ENCODE peak calls at places on chromosomes 3 and 15, in eight cellular contexts. J is heart right ventricle, D is heart left ventricle, L is fibroblast of pulmonary artery, P is kidney epithelial cell, Q is fibroblast of the aortic adventitia, O is K562, F is HFFc6. U is an unnamed sample.

GRCh38 chr15:68797589-68798377 is 22.9 kb downstream of the ANP32A start:
- DNase-seq in D (peak), O (peak), L (peak), P (no peak), J (peak), Q (no peak), F (no peak), U (no peak)

GRCh38 chr15:52295421-52295991 is at the start of gene MYO5C:
- DNase-seq in D (peak), F (no peak), O (no peak), P (no peak), Q (no peak), J (peak), L (peak), U (no peak)

GRCh38 chr3:193816656-193817311 is 223.8 kb downstream of the OPA1 start:
- DNase-seq in Q (peak), J (peak), L (peak), O (peak), F (no peak), D (peak), P (no peak), U (no peak)

GRCh38 chr3:78894787-78895186 is 873.0 kb downstream of the ROBO1 start:
- DNase-seq in Q (no peak), F (no peak), P (no peak), L (no peak), J (no peak), D (no peak), O (no peak), U (no peak)

GRCh38 chr3:107956991-107957467 is 133.8 kb downstream of the CD47 start:
- DNase-seq in D (peak), L (peak), O (no peak), P (no peak), Q (peak), F (no peak), J (peak), U (no peak)

GRCh38 chr15:36332301-36332700 is 247.1 kb upstream of the CDIN1 start:
- DNase-seq in Q (peak), J (no peak), P (no peak), O (no peak), L (peak), D (no peak), F (peak), U (no peak)

GRCh38 chr3:20546636-20547035 is 360.6 kb upstream of the SGO1 start:
- DNase-seq in J (no peak), L (peak), Q (peak), F (peak), P (no peak), O (no peak), D (no peak), U (no peak)

GRCh38 chr15:60538129-60538528 is 59.2 kb upstream of the ICE2 start:
- DNase-seq in F (no peak), P (no peak), J (no peak), Q (no peak), L (no peak), O (no peak), D (no peak), U (no peak)

GRCh38 chr3:104990758-104991157 is 376.0 kb upstream of the ALCAM start:
- DNase-seq in Q (no peak), J (no peak), O (no peak), P (no peak), F (no peak), D (no peak), L (no peak), U (no peak)

GRCh38 chr15:41020829-41021228 is 67.6 kb downstream of the CHAC1 start:
- DNase-seq in Q (no peak), P (no peak), L (no peak), J (no peak), O (no peak), D (no peak), F (no peak), U (no peak)

GRCh38 chr15:41019174-41019573 is 65.9 kb downstream of the CHAC1 start:
- DNase-seq in P (no peak), F (no peak), D (no peak), J (no peak), O (no peak), Q (no peak), L (no peak), U (no peak)

GRCh38 chr15:41017051-41017735 is 63.9 kb downstream of the CHAC1 start:
- DNase-seq in O (no peak), P (no peak), F (no peak), D (no peak), L (peak), J (no peak), Q (no peak), U (no peak)

GRCh38 chr15:41020311-41020710 is 67.0 kb downstream of the CHAC1 start:
- DNase-seq in J (no peak), Q (no peak), D (no peak), F (no peak), O (no peak), P (no peak), L (no peak), U (no peak)

GRCh38 chr15:41018534-41018933 is 65.3 kb downstream of the CHAC1 start:
- DNase-seq in D (no peak), Q (peak), F (no peak), L (peak), O (no peak), J (no peak), P (no peak), U (no peak)
- TF ChIP-seq CTCF in D (peak), Q (peak), F (no peak), L (peak), O (no peak), J (peak), P (no peak), U (no peak)

GRCh38 chr3:48151058-48151806 is 37.0 kb downstream of the CDC25A start:
- DNase-seq in O (peak), D (peak), F (peak), L (peak), Q (peak), J (peak), P (no peak), U (peak)

GRCh38 chr3:48155122-48155521 is 33.1 kb downstream of the CDC25A start:
- DNase-seq in J (no peak), D (no peak), P (peak), O (no peak), L (peak), F (peak), Q (peak), U (no peak)

GRCh38 chr3:48157215-48157840 is 30.9 kb downstream of the CDC25A start:
- DNase-seq in O (no peak), L (peak), F (peak), D (no peak), J (no peak), P (no peak), Q (peak), U (no peak)

DNA sequence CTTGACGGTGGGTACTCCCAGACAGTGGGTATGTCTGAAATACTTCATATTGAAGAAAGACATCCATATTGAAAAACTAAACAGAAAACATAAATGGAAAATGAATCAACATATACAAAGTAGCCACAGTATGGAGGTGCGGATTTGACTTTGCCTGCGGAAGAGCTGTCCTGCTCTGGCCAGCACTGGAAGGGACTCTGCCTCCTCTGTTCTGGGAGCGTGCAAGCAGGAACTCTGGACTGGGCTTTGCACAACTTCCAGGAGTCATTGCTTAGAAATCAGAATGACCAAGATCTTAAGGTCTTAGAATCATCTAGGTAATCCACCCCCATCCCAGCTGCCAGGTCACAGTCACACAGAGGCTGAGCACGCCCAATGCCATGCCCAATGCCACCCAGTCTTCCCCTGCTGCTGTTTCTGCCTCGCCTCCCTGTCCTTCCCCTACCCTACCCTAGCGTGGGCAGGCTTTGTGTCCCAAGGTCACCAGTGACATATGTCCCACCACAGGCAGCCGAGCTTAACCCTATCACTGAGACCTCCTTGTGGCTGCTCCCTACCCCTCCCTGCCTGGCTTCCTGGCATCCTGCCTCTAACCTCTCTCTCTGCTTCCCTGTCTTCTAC is 36.3 kb downstream of the CDC25A start:
- DNase-seq in P (no peak), L (no peak), F (no peak), O (no peak), D (no peak), Q (no peak), J (peak), U (no peak)
- TF ChIP-seq CTCF in P (no peak), L (no peak), F (peak), O (no peak), D (no peak), Q (no peak), J (no peak), U (no peak)

GRCh38 chr3:13655074-13655913 is 106.4 kb downstream of the FBLN2 start:
- DNase-seq in O (peak), L (peak), J (peak), P (no peak), F (no peak), D (peak), Q (no peak), U (no peak)
- TF ChIP-seq CTCF in O (peak), L (no peak), J (peak), P (no peak), F (peak), D (peak), Q (peak), U (no peak)

DNA sequence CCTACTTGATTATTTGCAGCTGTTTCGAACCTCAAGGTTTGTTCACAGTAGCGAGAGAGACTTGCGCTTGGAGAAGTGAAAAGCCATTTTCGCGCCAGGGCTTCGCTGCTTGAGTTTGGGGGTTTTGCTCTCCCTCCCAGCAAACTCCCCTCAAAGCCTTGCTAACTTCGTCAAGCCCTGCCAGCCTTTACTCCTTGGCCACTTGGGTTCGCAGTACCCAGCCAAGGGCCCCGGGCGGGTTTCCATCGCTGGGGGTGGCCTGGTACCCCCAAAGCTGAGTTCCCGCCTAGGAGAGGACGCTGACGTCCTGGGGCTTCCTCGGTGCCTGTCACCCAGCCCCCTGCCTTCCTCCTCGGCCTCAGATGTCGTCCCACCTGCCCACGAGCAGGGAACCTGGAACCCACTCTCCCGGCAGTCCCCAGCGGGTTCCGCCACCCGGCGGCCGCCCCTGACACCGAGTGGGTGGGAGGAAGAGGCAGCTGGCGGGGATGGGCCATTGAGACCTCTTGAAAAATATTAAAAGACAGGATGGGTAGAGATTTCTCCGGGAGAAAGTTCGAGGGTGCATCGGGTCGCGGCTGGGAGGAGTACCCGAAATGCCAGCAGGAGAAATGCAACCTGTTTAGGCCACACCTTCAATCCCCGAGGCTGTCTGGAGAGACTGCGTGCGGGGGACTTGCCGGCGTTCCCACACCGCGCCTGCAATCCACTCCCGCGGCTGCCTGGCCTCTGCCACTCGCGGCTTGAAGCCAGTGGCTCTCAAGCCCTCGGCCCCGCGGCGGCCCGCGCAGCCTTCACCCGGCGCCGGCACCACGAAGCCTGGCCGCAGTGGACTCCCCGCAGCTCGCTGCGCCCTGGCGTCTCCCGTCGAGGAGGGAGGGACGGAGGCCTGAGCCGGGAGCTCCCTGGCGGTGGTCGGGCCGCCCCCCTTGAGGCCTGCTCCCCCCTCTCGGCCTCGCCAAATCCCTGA is 8.8 kb upstream of the NR2F2 start:
- DNase-seq in O (no peak), F (no peak), P (no peak), L (peak), J (no peak), Q (no peak), D (peak), U (no peak)
- TF ChIP-seq CTCF in O (no peak), F (peak), P (peak), L (no peak), J (peak), Q (no peak), D (peak), U (no peak)

GRCh38 chr3:189714991-189715961 is 84.1 kb downstream of the TP63 start:
- DNase-seq in L (peak), O (no peak), F (no peak), Q (peak), D (no peak), P (peak), J (no peak), U (no peak)
- TF ChIP-seq CTCF in L (no peak), O (no peak), F (no peak), Q (no peak), D (no peak), P (no peak), J (no peak), U (no peak)

U was measured in activated B cell treated with CpG ODN at 0.5 μM for 24 hours.